ENCODE peak calls at places on chromosomes 13 and 19, in six cellular contexts. One of them, this sample, is unnamed. For H3K4me1, the result is how much of the 10 kb centered on the place peaks cover.

GRCh38 chr19:366205-366783 is 21.7 kb upstream of the MIER2 start:
- DNase-seq in tibial artery: no peak
- DNase-seq in breast epithelium: no peak
- DNase-seq in K562: no peak
- DNase-seq in ovary: peak
- DNase-seq in ascending aorta: no peak
- DNase-seq in this sample: no peak

GRCh38 chr13:51902776-51903175 is 41.0 kb downstream of the CCDC70 start:
- DNase-seq in tibial artery: no peak
- DNase-seq in breast epithelium: no peak
- DNase-seq in K562: no peak
- DNase-seq in ovary: no peak
- DNase-seq in ascending aorta: no peak
- DNase-seq in this sample: no peak

GRCh38 chr19:347946-348861 is 3.6 kb upstream of the MIER2 start:
- DNase-seq in tibial artery: no peak
- DNase-seq in breast epithelium: no peak
- DNase-seq in K562: no peak
- DNase-seq in ovary: no peak
- DNase-seq in ascending aorta: no peak
- DNase-seq in this sample: no peak

GRCh38 chr13:45542878-45543277 is 72.7 kb downstream of the ERICH6B start:
- DNase-seq in tibial artery: no peak
- DNase-seq in breast epithelium: no peak
- DNase-seq in K562: no peak
- DNase-seq in ovary: no peak
- DNase-seq in ascending aorta: no peak
- DNase-seq in this sample: no peak

GRCh38 chr13:67438465-67438864 is 208.3 kb upstream of the PCDH9 start:
- DNase-seq in tibial artery: no peak
- DNase-seq in breast epithelium: no peak
- DNase-seq in K562: no peak
- DNase-seq in ovary: no peak
- DNase-seq in ascending aorta: no peak
- DNase-seq in this sample: no peak

GRCh38 chr13:24670927-24671326 is 9.3 kb upstream of the ATP12A start:
- DNase-seq in tibial artery: no peak
- DNase-seq in breast epithelium: no peak
- DNase-seq in K562: peak
- DNase-seq in ovary: no peak
- DNase-seq in ascending aorta: no peak
- DNase-seq in this sample: no peak

GRCh38 chr19:42185281-42185680 is 32.2 kb downstream of the DEDD2 start:
- DNase-seq in tibial artery: no peak
- DNase-seq in breast epithelium: no peak
- DNase-seq in K562: no peak
- DNase-seq in ovary: no peak
- DNase-seq in ascending aorta: no peak
- DNase-seq in this sample: no peak

GRCh38 chr13:21234537-21234936 is 58.1 kb downstream of the MRPL57 start:
- DNase-seq in tibial artery: no peak
- DNase-seq in breast epithelium: no peak
- DNase-seq in K562: no peak
- DNase-seq in ovary: peak
- DNase-seq in ascending aorta: no peak
- DNase-seq in this sample: no peak

GRCh38 chr13:111066544-111066943 is 48.6 kb upstream of the ARHGEF7 start:
- DNase-seq in tibial artery: no peak
- DNase-seq in breast epithelium: no peak
- DNase-seq in K562: no peak
- DNase-seq in ovary: peak
- DNase-seq in ascending aorta: no peak
- DNase-seq in this sample: peak

GRCh38 chr19:52200044-52200443 is 10.2 kb downstream of the PPP2R1A start:
- DNase-seq in tibial artery: peak
- DNase-seq in breast epithelium: no peak
- DNase-seq in K562: no peak
- DNase-seq in ovary: peak
- DNase-seq in ascending aorta: peak
- DNase-seq in this sample: no peak

GRCh38 chr13:38951525-38952313 is 38.9 kb downstream of the STOML3 start:
- DNase-seq in tibial artery: no peak
- DNase-seq in breast epithelium: no peak
- DNase-seq in K562: no peak
- DNase-seq in ovary: peak
- DNase-seq in ascending aorta: no peak
- DNase-seq in this sample: no peak

GRCh38 chr19:38710416-38710702 is 33.9 kb downstream of the CAPN12 start:
- DNase-seq in tibial artery: no peak
- DNase-seq in breast epithelium: no peak
- DNase-seq in K562: no peak
- DNase-seq in ovary: peak
- DNase-seq in ascending aorta: no peak
- DNase-seq in this sample: no peak

GRCh38 chr19:38707512-38708114 is 36.7 kb downstream of the CAPN12 start:
- DNase-seq in tibial artery: peak
- DNase-seq in breast epithelium: peak
- DNase-seq in K562: no peak
- DNase-seq in ovary: peak
- DNase-seq in ascending aorta: no peak
- DNase-seq in this sample: peak

GRCh38 chr19:38708413-38709024 is 35.8 kb downstream of the CAPN12 start:
- DNase-seq in tibial artery: no peak
- DNase-seq in breast epithelium: no peak
- DNase-seq in K562: no peak
- DNase-seq in ovary: no peak
- DNase-seq in ascending aorta: no peak
- DNase-seq in this sample: no peak

GRCh38 chr19:38709671-38710415 is 34.4 kb downstream of the CAPN12 start:
- DNase-seq in tibial artery: no peak
- DNase-seq in breast epithelium: no peak
- DNase-seq in K562: no peak
- DNase-seq in ovary: no peak
- DNase-seq in ascending aorta: no peak
- DNase-seq in this sample: no peak

DNA sequence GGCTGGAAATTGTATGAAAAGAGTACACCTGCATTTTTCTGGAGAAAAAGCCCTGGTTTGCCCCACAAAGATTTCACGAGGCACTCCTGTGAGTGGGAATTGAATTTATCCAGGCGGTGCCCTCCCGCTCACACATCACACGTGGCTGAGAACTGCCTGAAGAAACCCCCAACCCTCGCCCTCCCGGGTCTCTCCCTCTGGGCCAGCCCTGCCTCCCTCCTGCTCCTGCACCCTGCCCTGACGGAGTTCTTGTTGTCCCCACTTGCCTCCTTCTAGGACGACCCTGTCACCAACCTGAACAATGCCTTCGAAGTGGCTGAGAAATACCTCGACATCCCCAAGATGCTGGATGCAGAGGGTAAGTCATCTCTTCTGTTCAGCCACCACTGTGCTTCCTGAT is 35.2 kb downstream of the CAPN12 start:
- DNase-seq in tibial artery: no peak
- DNase-seq in breast epithelium: no peak
- DNase-seq in K562: no peak
- DNase-seq in ovary: no peak
- DNase-seq in ascending aorta: no peak
- DNase-seq in this sample: no peak
- H3K4me1 ChIP-seq in tibial artery: half or more
- H3K4me1 ChIP-seq in breast epithelium: under half
- H3K4me1 ChIP-seq in K562: under half
- H3K4me1 ChIP-seq in ovary: under half
- H3K4me1 ChIP-seq in ascending aorta: under half
- H3K4me1 ChIP-seq in this sample: under half

GRCh38 chr19:33798701-33799111 is 2.0 kb downstream of the KCTD15 start:
- DNase-seq in tibial artery: no peak
- DNase-seq in breast epithelium: no peak
- DNase-seq in K562: no peak
- DNase-seq in ovary: peak
- DNase-seq in ascending aorta: no peak
- DNase-seq in this sample: no peak

GRCh38 chr19:33794578-33795369 is 1.9 kb upstream of the KCTD15 start:
- DNase-seq in tibial artery: no peak
- DNase-seq in breast epithelium: no peak
- DNase-seq in K562: no peak
- DNase-seq in ovary: peak
- DNase-seq in ascending aorta: no peak
- DNase-seq in this sample: no peak

GRCh38 chr19:33797821-33798633 is 1.4 kb downstream of the KCTD15 start:
- DNase-seq in tibial artery: peak
- DNase-seq in breast epithelium: no peak
- DNase-seq in K562: peak
- DNase-seq in ovary: peak
- DNase-seq in ascending aorta: no peak
- DNase-seq in this sample: peak

GRCh38 chr19:33796164-33797100 is at the start of gene KCTD15:
- DNase-seq in tibial artery: no peak
- DNase-seq in breast epithelium: no peak
- DNase-seq in K562: peak
- DNase-seq in ovary: peak
- DNase-seq in ascending aorta: no peak
- DNase-seq in this sample: no peak

GRCh38 chr19:33795370-33796163 is 1.1 kb upstream of the KCTD15 start:
- DNase-seq in tibial artery: peak
- DNase-seq in breast epithelium: peak
- DNase-seq in K562: peak
- DNase-seq in ovary: peak
- DNase-seq in ascending aorta: no peak
- DNase-seq in this sample: peak
- H3K27ac ChIP-seq in tibial artery: peak
- H3K27ac ChIP-seq in breast epithelium: peak
- H3K27ac ChIP-seq in K562: peak
- H3K27ac ChIP-seq in ovary: peak
- H3K27ac ChIP-seq in ascending aorta: peak
- H3K27ac ChIP-seq in this sample: peak

GRCh38 chr19:7597689-7598088 is 2.0 kb downstream of the CAMSAP3 start:
- DNase-seq in tibial artery: no peak
- DNase-seq in breast epithelium: no peak
- DNase-seq in K562: no peak
- DNase-seq in ovary: no peak
- DNase-seq in ascending aorta: no peak
- DNase-seq in this sample: no peak

GRCh38 chr19:7598180-7598579 is 2.5 kb downstream of the CAMSAP3 start:
- DNase-seq in tibial artery: no peak
- DNase-seq in breast epithelium: no peak
- DNase-seq in K562: no peak
- DNase-seq in ovary: no peak
- DNase-seq in ascending aorta: no peak
- DNase-seq in this sample: no peak

GRCh38 chr19:7600721-7601120 is 5.1 kb downstream of the CAMSAP3 start:
- DNase-seq in tibial artery: no peak
- DNase-seq in breast epithelium: no peak
- DNase-seq in K562: no peak
- DNase-seq in ovary: no peak
- DNase-seq in ascending aorta: no peak
- DNase-seq in this sample: no peak

GRCh38 chr19:7596191-7596937 is 701 bp downstream of the CAMSAP3 start:
- DNase-seq in tibial artery: no peak
- DNase-seq in breast epithelium: no peak
- DNase-seq in K562: no peak
- DNase-seq in ovary: no peak
- DNase-seq in ascending aorta: no peak
- DNase-seq in this sample: no peak

DNA sequence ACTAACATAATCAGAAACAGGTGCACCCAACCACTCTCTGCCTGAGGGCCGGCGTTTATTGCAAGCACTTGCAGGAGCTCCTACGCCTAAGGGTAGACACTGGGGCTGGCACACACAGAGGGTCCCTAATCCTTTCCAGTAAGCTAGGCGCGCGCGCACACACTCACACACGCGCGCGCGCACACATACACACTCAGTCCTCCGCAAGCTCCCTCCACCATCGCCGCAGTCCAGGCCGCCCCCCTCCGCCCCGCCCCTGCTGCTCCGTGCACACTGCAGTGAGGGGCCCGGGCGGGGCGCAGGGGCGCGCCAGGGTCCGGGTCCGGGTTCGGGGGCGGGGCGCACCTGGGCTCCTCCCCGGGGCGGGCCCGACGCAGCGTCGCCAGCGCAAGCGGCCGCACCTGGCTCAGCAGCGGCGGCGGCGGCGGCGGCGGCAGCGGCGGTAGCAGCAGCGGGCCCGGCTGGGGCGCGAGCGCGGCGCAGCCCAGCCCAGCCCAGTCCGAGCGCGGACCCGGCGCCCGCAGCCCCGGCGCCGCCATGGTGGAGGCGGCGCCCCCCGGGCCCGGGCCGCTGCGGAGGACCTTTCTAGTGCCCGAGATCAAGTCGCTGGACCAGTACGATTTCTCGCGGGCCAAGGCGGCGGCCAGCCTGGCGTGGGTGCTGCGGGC is at the start of gene CAMSAP3:
- DNase-seq in tibial artery: no peak
- DNase-seq in breast epithelium: no peak
- DNase-seq in K562: peak
- DNase-seq in ovary: no peak
- DNase-seq in ascending aorta: no peak
- DNase-seq in this sample: peak
- H3K4me3 ChIP-seq in tibial artery: no peak
- H3K4me3 ChIP-seq in breast epithelium: peak
- H3K4me3 ChIP-seq in K562: peak
- H3K4me3 ChIP-seq in ovary: peak
- H3K4me3 ChIP-seq in ascending aorta: peak
- H3K4me3 ChIP-seq in this sample: peak

GRCh38 chr19:16462757-16463250 is 9.0 kb downstream of the EPS15L1 start:
- DNase-seq in tibial artery: no peak
- DNase-seq in breast epithelium: no peak
- DNase-seq in K562: no peak
- DNase-seq in ovary: no peak
- DNase-seq in ascending aorta: no peak
- DNase-seq in this sample: no peak

GRCh38 chr19:16460454-16460853 is 11.3 kb downstream of the EPS15L1 start:
- DNase-seq in tibial artery: no peak
- DNase-seq in breast epithelium: no peak
- DNase-seq in K562: no peak
- DNase-seq in ovary: no peak
- DNase-seq in ascending aorta: no peak
- DNase-seq in this sample: no peak

GRCh38 chr19:16463341-16463990 is 8.3 kb downstream of the EPS15L1 start:
- DNase-seq in tibial artery: no peak
- DNase-seq in breast epithelium: no peak
- DNase-seq in K562: no peak
- DNase-seq in ovary: no peak
- DNase-seq in ascending aorta: no peak
- DNase-seq in this sample: no peak

GRCh38 chr19:16459680-16460079 is 12.1 kb downstream of the EPS15L1 start:
- DNase-seq in tibial artery: no peak
- DNase-seq in breast epithelium: no peak
- DNase-seq in K562: no peak
- DNase-seq in ovary: no peak
- DNase-seq in ascending aorta: no peak
- DNase-seq in this sample: no peak

DNA sequence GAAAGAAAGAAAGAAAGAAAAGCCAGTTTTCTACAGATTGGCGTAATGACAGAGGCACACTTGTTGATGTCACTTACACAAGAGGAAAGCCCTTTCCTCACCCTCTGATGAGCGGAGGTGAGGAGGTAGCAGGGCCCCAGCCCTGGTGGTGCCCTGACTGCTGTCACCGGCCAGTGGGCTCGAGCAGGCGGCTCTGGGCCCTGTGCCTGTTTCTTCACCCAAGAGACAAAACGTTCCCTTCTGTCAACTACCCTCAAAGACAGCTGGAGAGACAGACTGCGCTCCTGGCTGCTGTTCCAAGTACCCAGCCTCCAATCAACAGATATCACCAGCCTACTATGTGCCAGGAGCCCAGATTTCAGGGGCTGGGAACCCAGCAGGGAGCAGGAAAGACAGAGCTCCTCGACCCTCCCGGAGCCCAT is 10.1 kb downstream of the EPS15L1 start:
- DNase-seq in tibial artery: no peak
- DNase-seq in breast epithelium: no peak
- DNase-seq in K562: no peak
- DNase-seq in ovary: no peak
- DNase-seq in ascending aorta: no peak
- DNase-seq in this sample: no peak
- H3K4me1 ChIP-seq in tibial artery: under half
- H3K4me1 ChIP-seq in breast epithelium: under half
- H3K4me1 ChIP-seq in K562: under half
- H3K4me1 ChIP-seq in ovary: under half
- H3K4me1 ChIP-seq in ascending aorta: under half
- H3K4me1 ChIP-seq in this sample: under half

This sample was measured in lung.